ENCODE peak calls at places on chromosomes 5 and 9, in nine cellular contexts. N, T, W, X, K, A, C, O and R are unnamed samples.

GRCh38 chr5:169328401-169328800 is 27.5 kb upstream of the SLIT3 start:
- DNase-seq in O (no peak), N (no peak), K (no peak), W (no peak), A (no peak), C (no peak), X (no peak), T (no peak), R (no peak)

GRCh38 chr5:32642276-32643002 is 57.1 kb downstream of the SUB1 start:
- DNase-seq in O (no peak), C (no peak), K (no peak), A (no peak), W (no peak), N (no peak), X (no peak), T (no peak), R (no peak)

GRCh38 chr5:92470770-92471169 is 1087.7 kb upstream of the ARRDC3 start:
- DNase-seq in A (no peak), C (no peak), O (no peak), N (no peak), W (no peak), X (no peak), K (no peak), T (no peak), R (peak; percentile 46)

GRCh38 chr5:2608391-2608790 is 143.1 kb downstream of the IRX2 start:
- DNase-seq in X (no peak), W (no peak), O (no peak), K (no peak), C (no peak), A (no peak), T (no peak), N (no peak), R (no peak)

GRCh38 chr5:172453206-172453985 is 929 bp downstream of the SH3PXD2B start:
- DNase-seq in O (peak; percentile 64), W (peak; percentile 54), A (peak; percentile 55), C (peak; percentile 34), T (peak; percentile 26), X (peak; percentile 73), N (peak; percentile 82), K (peak; percentile 56), R (peak; percentile 89)

GRCh38 chr5:33984671-33985124 is at the start of gene SLC45A2:
- DNase-seq in N (no peak), X (peak; percentile 13), T (no peak), K (no peak), A (no peak), O (no peak), C (no peak), W (no peak), R (no peak)

GRCh38 chr5:82794876-82795275 is 282.3 kb downstream of the TMEM167A start:
- DNase-seq in X (no peak), O (no peak), K (no peak), C (no peak), A (no peak), N (no peak), T (no peak), W (no peak), R (no peak)

GRCh38 chr5:180873628-180874520 is 12.8 kb upstream of the ZFP62 start:
- DNase-seq in C (no peak), X (no peak), K (peak; percentile 71), N (no peak), W (no peak), O (no peak), T (no peak), A (peak; percentile 74), R (peak; percentile 36)

GRCh38 chr5:117461403-117461802 is 886.8 kb upstream of the SEMA6A start:
- DNase-seq in A (no peak), X (no peak), N (no peak), W (no peak), C (no peak), O (no peak), T (no peak), K (no peak), R (no peak)

DNA sequence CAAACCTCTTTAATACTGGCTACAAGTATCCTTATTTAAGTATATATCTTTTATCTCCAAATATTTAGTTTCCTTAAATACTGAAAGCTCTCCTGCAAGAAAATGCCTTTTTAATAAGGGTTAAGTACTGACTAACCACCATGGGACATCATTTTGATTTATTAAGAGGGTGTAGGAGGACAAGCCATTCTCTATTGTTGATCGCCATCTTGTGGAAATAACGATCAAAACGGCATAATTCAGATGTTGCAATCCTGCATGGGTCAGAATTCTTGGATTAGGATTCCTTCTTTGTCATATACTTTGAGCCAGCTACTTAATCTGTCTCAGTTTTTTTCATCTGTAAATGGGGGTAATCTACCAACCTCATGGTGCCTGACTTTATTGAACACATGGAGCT is 28.7 kb upstream of the C5orf46 start:
- DNase-seq in A (no peak), W (no peak), N (no peak), T (no peak), K (no peak), O (no peak), X (peak; percentile 45), C (no peak), R (no peak)
- TF ChIP-seq CTCF in A (peak; percentile 33), W (no peak), N (peak; percentile 45), T (peak; percentile 47), K (peak; percentile 44), O (peak; percentile 49), X (peak; percentile 27), C (no peak), R (peak; percentile 76)

GRCh38 chr5:153233933-153234332 is 256.5 kb upstream of the GRIA1 start:
- DNase-seq in A (no peak), C (no peak), X (no peak), N (no peak), W (no peak), K (no peak), T (no peak), O (no peak), R (no peak)
- H3K9me3 ChIP-seq in A (no peaks in the 10 kb centered on the region), C (no peaks in the 10 kb centered on the region), X (no peaks in the 10 kb centered on the region), N (no peaks in the 10 kb centered on the region), W (no peaks in the 10 kb centered on the region), K (no peaks in the 10 kb centered on the region), T (no peaks in the 10 kb centered on the region), O (no peaks in the 10 kb centered on the region), R (no peaks in the 10 kb centered on the region)

DNA sequence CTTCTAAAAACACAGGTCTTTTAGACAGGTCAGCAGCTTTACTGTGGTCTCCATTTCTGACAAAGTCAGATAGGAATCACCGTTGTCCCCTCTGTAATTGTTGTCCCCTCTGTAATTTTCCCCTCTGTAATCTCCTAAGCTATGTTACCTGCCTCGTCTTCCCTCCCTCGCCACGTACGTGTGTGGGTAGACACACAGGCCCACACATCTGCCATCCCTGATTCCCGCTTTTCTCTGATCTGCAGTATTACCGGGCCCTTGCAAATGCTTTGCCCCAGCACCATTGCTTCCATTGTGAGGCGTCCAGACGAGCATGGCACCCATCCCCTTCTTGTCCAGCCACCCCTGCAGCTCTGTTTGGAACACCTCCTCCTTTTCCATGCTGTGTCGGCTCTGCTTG is 45.0 kb upstream of the POMT1 start:
- DNase-seq in T (no peak), O (no peak), N (no peak), K (no peak), X (no peak), W (no peak), A (no peak), C (no peak), R (no peak)
- TF ChIP-seq CTCF in T (no peak), O (no peak), N (no peak), K (no peak), X (no peak), W (no peak), A (no peak), C (no peak), R (no peak)

DNA sequence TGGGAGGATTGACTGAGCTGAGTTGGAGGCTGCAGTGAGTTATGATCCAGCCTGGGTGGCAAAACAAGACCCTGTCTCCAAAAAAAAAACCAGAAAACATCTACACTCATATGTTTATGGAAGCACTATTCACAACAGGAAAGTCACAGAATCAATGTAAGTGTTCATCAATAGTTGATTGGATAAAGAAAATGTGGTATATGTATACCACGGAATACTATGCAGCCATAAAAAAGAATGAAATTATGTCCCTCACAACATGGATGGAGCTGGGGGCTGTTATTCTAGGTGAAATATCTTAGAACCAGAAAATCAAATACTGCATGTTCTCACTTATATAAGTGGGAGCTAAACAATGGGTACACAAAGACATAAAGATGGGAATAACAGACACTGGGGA is 2.8 kb upstream of the SLC25A2 start:
- DNase-seq in O (no peak), N (no peak), W (no peak), A (no peak), T (no peak), C (no peak), X (no peak), K (no peak), R (no peak)
- H3K9me3 ChIP-seq in O (peaks cover 43% of the 10 kb centered on the region), N (peaks cover 62% of the 10 kb centered on the region), W (peaks cover 47% of the 10 kb centered on the region), A (peaks cover 18% of the 10 kb centered on the region), T (no peaks in the 10 kb centered on the region), C (peaks cover 46% of the 10 kb centered on the region), X (no peaks in the 10 kb centered on the region), K (peaks cover 8% of the 10 kb centered on the region), R (peaks cover 37% of the 10 kb centered on the region)

GRCh38 chr9:73951147-73951546 is 546.0 kb upstream of the RORB start:
- DNase-seq in W (no peak), K (no peak), A (no peak), O (no peak), N (no peak), C (no peak), T (no peak), X (no peak), R (no peak)
- TF ChIP-seq CTCF in W (no peak), K (no peak), A (no peak), O (no peak), N (no peak), C (no peak), T (no peak), X (no peak), R (no peak)

GRCh38 chr9:92974696-92975451 is 27.6 kb downstream of the FGD3 start:
- DNase-seq in A (no peak), X (no peak), N (no peak), T (no peak), W (no peak), O (peak; percentile 44), K (no peak), C (no peak), R (no peak)
- H3K9me3 ChIP-seq in A (no peaks in the 10 kb centered on the region), X (no peaks in the 10 kb centered on the region), N (no peaks in the 10 kb centered on the region), T (no peaks in the 10 kb centered on the region), W (no peaks in the 10 kb centered on the region), O (no peaks in the 10 kb centered on the region), K (no peaks in the 10 kb centered on the region), C (no peaks in the 10 kb centered on the region), R (no peaks in the 10 kb centered on the region)

GRCh38 chr5:97046270-97046982 is 96.0 kb downstream of the LIX1 start:
- DNase-seq in N (no peak), A (no peak), C (no peak), O (no peak), T (no peak), X (no peak), W (no peak), K (no peak), R (no peak)
- TF ChIP-seq CTCF in N (no peak), A (no peak), C (no peak), O (no peak), T (no peak), X (no peak), W (no peak), K (no peak), R (peak; percentile 14)

GRCh38 chr9:973295-973842 is 3.1 kb upstream of the DMRT3 start:
- DNase-seq in X (no peak), W (no peak), T (no peak), N (no peak), C (no peak), O (no peak), K (no peak), A (no peak), R (no peak)
- H3K9me3 ChIP-seq in X (no peaks in the 10 kb centered on the region), W (no peaks in the 10 kb centered on the region), T (no peaks in the 10 kb centered on the region), N (no peaks in the 10 kb centered on the region), C (no peaks in the 10 kb centered on the region), O (no peaks in the 10 kb centered on the region), K (no peaks in the 10 kb centered on the region), A (no peaks in the 10 kb centered on the region), R (no peaks in the 10 kb centered on the region)

GRCh38 chr5:131533844-131534243 is 101.2 kb downstream of the RAPGEF6 start:
- DNase-seq in T (no peak), K (no peak), A (no peak), X (no peak), C (no peak), W (no peak), O (no peak), N (no peak), R (no peak)
- TF ChIP-seq CTCF in T (peak; percentile 60), K (no peak), A (no peak), X (peak; percentile 9), C (no peak), W (no peak), O (peak; percentile 22), N (no peak), R (peak; percentile 70)